ENCODE peak calls at places on chromosomes 16 and 17, in six cellular contexts. I, D, X, E, Q and J are unnamed samples.

GRCh38 chr16:53041196-53041977 is 11.3 kb downstream of the CHD9NB start:
- DNase-seq in Q (no peak), E (no peak), D (peak), I (peak), X (no peak), J (peak)

GRCh38 chr16:963913-964695 is 6.7 kb downstream of the LMF1 start:
- DNase-seq in I (no peak), D (no peak), X (no peak), Q (peak), E (no peak), J (no peak)

GRCh38 chr17:73940511-73940910 is 263.0 kb upstream of the RPL38 start:
- DNase-seq in D (no peak), X (no peak), I (no peak), E (no peak), Q (no peak), J (no peak)

GRCh38 chr17:6355196-6355595 is 79.7 kb downstream of the AIPL1 start:
- DNase-seq in X (no peak), E (no peak), D (no peak), I (no peak), Q (no peak), J (no peak)

GRCh38 chr17:30427611-30428010 is 48.9 kb downstream of the CPD start:
- DNase-seq in X (no peak), I (no peak), D (no peak), Q (no peak), E (no peak), J (no peak)

GRCh38 chr17:40518401-40519088 is 17.1 kb upstream of the TNS4 start:
- DNase-seq in E (no peak), D (no peak), I (peak), Q (peak), X (no peak), J (no peak)

GRCh38 chr17:14144513-14144912 is 75.2 kb downstream of the COX10 start:
- DNase-seq in I (no peak), E (no peak), D (peak), Q (no peak), X (no peak), J (no peak)

GRCh38 chr16:80573700-80574120 is 32.9 kb downstream of the DYNLRB2 start:
- DNase-seq in D (no peak), I (no peak), Q (no peak), X (no peak), E (no peak), J (no peak)

GRCh38 chr16:69114976-69115355 is 9.5 kb downstream of the HAS3 start:
- DNase-seq in E (no peak), Q (no peak), X (no peak), I (no peak), D (no peak), J (no peak)

GRCh38 chr17:72764632-72765041 is 327.9 kb downstream of the SLC39A11 start:
- DNase-seq in I (no peak), E (no peak), Q (no peak), X (no peak), D (peak), J (no peak)

GRCh38 chr17:81870155-81870977 is 771 bp downstream of the ARHGDIA start:
- DNase-seq in I (peak), Q (peak), X (no peak), E (no peak), D (peak), J (peak)

GRCh38 chr16:14628806-14629611 is 1.1 kb downstream of the PARN start:
- DNase-seq in E (no peak), X (no peak), Q (no peak), I (no peak), D (no peak), J (no peak)

GRCh38 chr16:2858245-2859025 is 465 bp upstream of the PRSS22 start:
- DNase-seq in Q (peak), X (no peak), I (peak), D (no peak), E (no peak), J (no peak)

GRCh38 chr16:21685034-21685455 is 21.3 kb downstream of the OTOA start:
- DNase-seq in Q (no peak), D (no peak), E (no peak), X (peak), I (peak), J (no peak)

GRCh38 chr17:81057079-81057730 is 22.3 kb downstream of the BAIAP2 start:
- DNase-seq in D (no peak), E (no peak), I (no peak), X (no peak), Q (peak), J (peak)

GRCh38 chr16:84013787-84014569 is 28.6 kb downstream of the SLC38A8 start:
- DNase-seq in E (peak), I (peak), X (peak), D (peak), Q (peak), J (peak)

GRCh38 chr16:70470927-70471341 is 16.5 kb downstream of the FCSK start:
- DNase-seq in E (no peak), D (peak), X (peak), Q (peak), I (peak), J (peak)

GRCh38 chr16:13638218-13638617 is 281.7 kb upstream of the ERCC4 start:
- DNase-seq in X (no peak), I (no peak), E (no peak), Q (no peak), D (no peak), J (no peak)

GRCh38 chr16:1426734-1427451 is 4.0 kb upstream of the PERCC1 start:
- DNase-seq in D (no peak), I (peak), X (no peak), Q (no peak), E (no peak), J (no peak)

GRCh38 chr16:11272484-11272883 is 945 bp downstream of the PRM3 start:
- DNase-seq in X (no peak), Q (no peak), D (no peak), E (no peak), I (no peak), J (no peak)

GRCh38 chr17:67867591-67867990 is 42.3 kb downstream of the BPTF start:
- DNase-seq in Q (no peak), X (no peak), D (no peak), I (no peak), E (no peak), J (no peak)

GRCh38 chr17:80826955-80827645 is 164.5 kb upstream of the CHMP6 start:
- DNase-seq in Q (peak), X (no peak), D (peak), E (no peak), I (peak), J (peak)

GRCh38 chr17:77501101-77501566 is 360.4 kb downstream of the SEC14L1 start:
- DNase-seq in Q (peak), X (no peak), D (no peak), I (no peak), E (no peak), J (no peak)

GRCh38 chr16:70685061-70685937 is 554 bp downstream of the MTSS2 start:
- DNase-seq in X (no peak), I (no peak), Q (no peak), E (no peak), D (no peak), J (peak)

GRCh38 chr17:50864747-50865059 is 1.5 kb downstream of the TOB1 start:
- DNase-seq in D (no peak), Q (no peak), X (no peak), E (no peak), I (no peak), J (no peak)

GRCh38 chr17:61555127-61555531 is 35.9 kb downstream of the NACA2 start:
- DNase-seq in E (no peak), X (no peak), Q (peak), I (no peak), D (no peak), J (no peak)

GRCh38 chr17:72822358-72823023 is 270.0 kb downstream of the SLC39A11 start:
- DNase-seq in Q (no peak), I (no peak), X (no peak), E (no peak), D (no peak), J (no peak)

GRCh38 chr16:54317306-54317705 is 30.7 kb upstream of the IRX3 start:
- DNase-seq in X (no peak), D (no peak), I (no peak), Q (no peak), E (no peak), J (no peak)
- H4K91ac ChIP-seq in X (no peak), D (no peak), I (no peak), Q (no peak), E (no peak), J (no peak)

GRCh38 chr17:19005442-19005773 is 844 bp upstream of the FAM83G start:
- DNase-seq in Q (no peak), E (no peak), I (no peak), D (no peak), X (no peak), J (no peak)

GRCh38 chr17:19005789-19006430 is 1.3 kb upstream of the FAM83G start:
- DNase-seq in Q (no peak), E (no peak), I (no peak), D (no peak), X (no peak), J (no peak)

GRCh38 chr17:19003543-19003965 is 1.0 kb downstream of the FAM83G start:
- DNase-seq in D (no peak), Q (no peak), I (no peak), E (no peak), X (peak), J (peak)

GRCh38 chr17:19003966-19004600 is 481 bp downstream of the FAM83G start:
- DNase-seq in E (no peak), I (peak), Q (peak), D (peak), X (peak), J (peak)

DNA sequence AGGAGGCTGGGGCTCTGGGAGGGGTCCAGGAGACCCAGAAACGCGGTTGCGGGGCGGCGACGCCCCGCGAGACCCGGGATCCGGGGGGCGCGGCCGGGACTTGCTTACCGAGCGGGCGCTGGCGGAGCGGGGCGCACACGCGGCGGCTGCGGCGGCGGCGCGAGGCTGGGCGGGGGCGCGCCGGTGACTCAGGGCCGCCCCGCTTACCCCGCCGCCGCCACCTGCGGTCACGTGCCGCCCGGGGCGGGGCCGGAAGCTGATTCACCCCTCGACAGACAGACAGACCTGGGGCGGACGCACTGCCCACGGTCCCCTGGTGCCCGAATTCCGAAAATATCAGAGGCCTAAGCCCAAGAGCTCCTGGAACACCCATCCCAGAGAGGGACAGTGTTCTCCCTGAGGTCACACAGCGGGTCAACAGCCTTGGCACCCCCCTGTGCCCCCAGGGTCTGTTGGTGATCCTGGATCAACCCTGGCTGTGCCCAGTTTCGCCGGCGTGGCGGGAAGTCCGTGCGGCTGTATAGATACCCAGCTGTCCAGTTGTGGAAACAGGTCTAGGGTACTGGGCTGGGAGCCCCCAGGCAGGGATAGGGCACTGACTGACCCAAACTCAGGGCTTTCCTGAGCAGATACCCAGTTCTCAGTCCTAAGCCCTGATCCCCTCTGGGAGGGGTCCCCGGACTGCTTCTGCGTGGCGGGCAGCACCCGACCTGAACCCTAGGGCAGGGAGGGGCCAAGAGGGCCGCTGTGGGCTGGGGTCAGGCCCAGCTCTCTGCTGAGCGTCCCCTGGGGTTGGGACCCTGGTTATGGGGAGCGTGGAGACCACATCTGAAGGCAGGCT is at the start of gene FAM83G:
- DNase-seq in E (peak), Q (peak), I (peak), D (peak), X (no peak), J (peak)
- H4K8ac ChIP-seq in E (peak), Q (peak), I (no peak), D (peak), X (peak), J (peak)

DNA sequence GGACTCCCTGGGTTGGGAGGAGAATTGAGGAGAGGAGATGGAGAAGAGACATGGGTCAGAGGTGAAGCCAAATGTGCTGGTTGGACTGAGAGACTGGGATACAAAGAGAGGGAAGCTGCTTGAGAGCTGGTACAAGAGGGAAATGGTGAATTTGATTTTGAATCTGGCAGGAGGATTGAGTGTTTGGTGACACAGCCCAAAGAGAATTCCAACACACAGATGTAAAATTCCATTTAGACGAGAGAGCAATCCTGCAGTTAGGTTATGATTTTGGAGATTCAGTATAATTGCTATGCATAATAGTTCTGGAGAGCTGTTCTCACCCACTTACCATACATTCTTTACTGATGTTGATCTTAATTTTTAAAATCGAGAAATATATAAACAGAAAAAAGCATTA is 57.7 kb downstream of the HSD17B2 start:
- DNase-seq in Q (no peak), E (no peak), X (no peak), D (peak), I (no peak), J (no peak)
- H2AFZ ChIP-seq in Q (no peak), E (no peak), X (no peak), D (no peak), I (no peak), J (no peak)

GRCh38 chr16:10182186-10182683 is at the start of gene GRIN2A:
- DNase-seq in D (no peak), Q (no peak), E (no peak), X (no peak), I (no peak), J (peak)
- H4K91ac ChIP-seq in D (no peak), Q (no peak), E (peak), X (no peak), I (no peak), J (peak)

GRCh38 chr16:35314298-35314697 is 1854.9 kb downstream of the TP53TG3F start:
- DNase-seq in Q (no peak), I (no peak), D (no peak), E (no peak), X (no peak), J (no peak)

DNA sequence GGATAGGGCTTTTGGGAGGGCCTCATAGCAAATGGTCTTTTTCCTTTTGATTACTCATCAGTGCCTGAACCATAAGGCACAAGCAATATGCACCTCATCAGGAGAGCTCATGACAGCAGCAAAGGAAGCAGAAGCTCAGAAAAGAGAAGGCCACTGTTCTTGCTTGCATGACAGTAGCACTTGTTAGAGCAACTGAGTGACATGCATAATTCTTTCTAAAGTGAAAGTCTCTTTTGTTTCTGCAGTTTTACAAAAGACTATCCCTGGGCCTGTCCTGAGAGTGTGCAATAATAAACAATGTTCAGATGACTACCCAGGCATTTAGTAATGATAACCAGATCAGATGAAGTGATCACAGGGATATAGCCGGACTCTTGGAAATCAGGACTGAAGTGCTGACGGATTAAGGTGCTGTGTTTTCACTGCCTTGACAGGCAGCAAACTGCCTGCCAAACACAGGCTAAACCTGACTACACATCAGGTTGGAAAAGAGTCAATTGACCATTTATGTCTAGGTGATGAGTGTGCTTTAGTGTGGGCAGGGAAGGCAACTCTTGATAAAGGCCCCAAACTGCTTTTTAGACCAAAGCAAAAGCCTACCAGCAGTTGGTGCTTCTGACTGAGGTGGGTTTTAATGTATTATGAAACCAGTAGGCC is 1860.3 kb downstream of the TP53TG3F start:
- DNase-seq in D (no peak), Q (no peak), E (no peak), X (no peak), I (no peak), J (no peak)
- H4K8ac ChIP-seq in D (no peak), Q (no peak), E (no peak), X (no peak), I (no peak), J (no peak)

GRCh38 chr17:44012874-44013273 is 1.9 kb downstream of the TMEM101 start:
- DNase-seq in D (no peak), I (no peak), X (no peak), E (no peak), Q (no peak), J (no peak)
- H2AFZ ChIP-seq in D (no peak), I (no peak), X (no peak), E (no peak), Q (no peak), J (no peak)

GRCh38 chr16:24010440-24011089 is 174.8 kb downstream of the PRKCB start:
- DNase-seq in D (peak), I (peak), Q (peak), X (peak), E (peak), J (peak)
- H4K91ac ChIP-seq in D (no peak), I (no peak), Q (no peak), X (no peak), E (no peak), J (no peak)

DNA sequence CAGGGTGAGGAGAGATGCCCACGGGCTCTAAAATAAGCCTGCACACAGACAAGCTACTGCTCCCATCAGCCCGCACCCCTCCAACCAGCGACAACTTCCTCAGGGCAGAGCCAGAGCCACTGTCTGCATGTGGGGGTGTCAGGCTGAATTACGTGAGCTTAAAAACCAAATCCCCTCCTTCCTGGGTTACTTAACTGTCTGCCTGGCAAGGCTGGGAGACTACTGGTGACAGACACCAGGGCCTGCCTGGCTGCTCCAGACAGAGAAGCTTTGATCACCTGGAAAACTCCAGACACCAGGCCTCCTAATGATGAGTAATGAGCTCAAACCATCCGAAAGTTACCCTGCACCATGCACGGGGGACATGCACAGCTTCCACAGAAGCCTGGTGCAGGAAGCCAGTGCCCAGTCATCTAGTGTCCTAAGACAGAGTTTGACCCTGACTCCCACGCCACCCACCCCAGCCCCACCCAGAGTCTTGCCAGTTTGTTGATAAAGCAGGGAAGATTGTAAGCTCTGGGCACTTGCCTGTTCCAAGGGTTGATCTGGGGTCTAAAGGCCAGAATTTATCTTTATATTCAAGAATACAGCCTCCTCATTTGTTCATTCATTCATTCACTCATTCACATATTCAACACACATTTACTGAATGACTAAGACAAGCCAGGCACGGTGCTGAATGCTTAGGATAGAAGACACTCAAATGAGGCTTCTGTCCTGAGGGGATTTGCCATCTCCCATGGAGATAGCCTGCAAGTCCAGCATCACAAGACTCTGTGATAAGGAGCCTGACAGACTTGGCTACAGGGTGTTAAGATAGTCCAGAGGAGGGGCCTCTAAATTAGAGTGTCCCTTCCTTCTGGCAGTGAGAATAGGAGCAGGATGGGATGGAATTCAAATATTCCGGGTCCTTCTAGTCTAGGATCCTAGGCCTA is 7.1 kb upstream of the CCDC182 start:
- DNase-seq in I (no peak), Q (no peak), D (no peak), X (no peak), E (no peak), J (no peak)
- H4K8ac ChIP-seq in I (no peak), Q (peak), D (no peak), X (no peak), E (no peak), J (no peak)

DNA sequence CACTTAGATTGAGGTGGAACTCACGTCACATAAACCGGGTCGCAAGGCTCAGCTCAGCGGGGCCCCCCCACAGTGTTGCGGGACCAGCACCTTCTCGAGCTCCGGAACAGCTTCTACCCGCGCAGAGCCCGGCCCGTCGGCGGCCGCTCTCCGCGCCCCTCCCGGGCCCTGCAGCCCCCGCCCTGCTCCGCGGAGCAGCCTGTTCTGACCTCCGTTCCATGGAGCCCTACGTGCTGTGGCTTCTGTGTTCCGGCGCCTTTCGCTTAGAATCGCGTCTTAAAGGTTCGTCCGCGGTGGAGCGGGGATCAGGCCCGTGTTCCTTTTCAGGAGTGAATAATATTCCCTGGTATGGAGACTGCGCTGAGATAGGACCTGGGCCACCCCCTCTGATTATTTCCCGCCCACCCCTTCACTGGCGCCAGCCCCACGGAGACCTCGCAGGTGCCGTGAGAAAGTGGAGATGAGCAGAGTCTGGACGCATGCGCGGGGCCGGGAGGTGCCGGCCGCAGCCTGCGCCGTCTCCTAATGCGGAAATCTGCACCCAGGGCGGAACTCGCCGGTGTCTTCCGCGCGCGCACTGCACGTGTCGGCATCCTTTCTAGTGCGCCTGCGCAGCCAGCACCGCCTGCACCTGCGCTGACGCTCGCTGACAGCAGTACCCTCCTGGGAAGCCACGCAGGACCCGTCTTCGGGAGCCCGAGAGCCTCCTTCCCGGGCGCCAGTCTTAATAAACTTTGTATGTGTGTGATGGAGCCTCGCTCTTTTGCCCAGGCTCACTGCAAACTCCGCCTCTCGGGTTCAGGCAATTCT is 30.9 kb downstream of the ZNF778 start:
- DNase-seq in D (no peak), X (no peak), Q (peak), E (no peak), I (no peak), J (no peak)
- H2AFZ ChIP-seq in D (no peak), X (peak), Q (no peak), E (no peak), I (no peak), J (no peak)